ENCODE peak calls at places on chromosomes 13 and 19, in ten cellular contexts. H, P, I, O, N, S, D, W, U and E are unnamed samples.

GRCh38 chr19:35260694-35261304 is 8.0 kb upstream of the USF2 start:
- DNase-seq in H (no peak), P (no peak), I (no peak), O (peak), N (no peak), S (no peak), D (peak), W (no peak), U (no peak), E (no peak)

GRCh38 chr19:21130097-21130775 is 11.6 kb upstream of the ZNF431 start:
- DNase-seq in H (no peak), P (no peak), I (no peak), O (no peak), N (no peak), S (no peak), D (no peak), W (no peak), U (no peak), E (no peak)

GRCh38 chr13:107370036-107370785 is 802.3 kb upstream of the ARGLU1 start:
- DNase-seq in H (peak), P (no peak), I (no peak), O (no peak), N (no peak), S (no peak), D (no peak), W (peak), U (no peak), E (no peak)

GRCh38 chr19:2477141-2477710 is 1.3 kb downstream of the GADD45B start:
- DNase-seq in H (no peak), P (no peak), I (no peak), O (peak), N (no peak), S (peak), D (no peak), W (no peak), U (peak), E (no peak)

GRCh38 chr19:16936901-16937300 is 48.1 kb downstream of the F2RL3 start:
- DNase-seq in H (no peak), P (no peak), I (no peak), O (no peak), N (no peak), S (no peak), D (no peak), W (no peak), U (no peak), E (no peak)

GRCh38 chr19:1232652-1233360 is 5.0 kb downstream of the CBARP start:
- DNase-seq in H (no peak), P (no peak), I (no peak), O (peak), N (no peak), S (peak), D (no peak), W (no peak), U (no peak), E (no peak)

GRCh38 chr13:22091971-22092300 is 421.1 kb downstream of the FGF9 start:
- DNase-seq in H (no peak), P (no peak), I (no peak), O (no peak), N (no peak), S (no peak), D (no peak), W (no peak), U (no peak), E (no peak)

GRCh38 chr19:47573076-47574026 is at the start of gene ZNF541:
- DNase-seq in H (no peak), P (no peak), I (peak), O (peak), N (peak), S (no peak), D (peak), W (no peak), U (no peak), E (no peak)

GRCh38 chr19:12639901-12640613 is 26.5 kb downstream of the MAN2B1 start:
- DNase-seq in H (no peak), P (peak), I (peak), O (peak), N (peak), S (peak), D (peak), W (peak), U (peak), E (peak)

GRCh38 chr19:53536223-53536543 is 1.8 kb upstream of the ZNF331 start:
- DNase-seq in H (no peak), P (no peak), I (no peak), O (no peak), N (no peak), S (no peak), D (no peak), W (no peak), U (no peak), E (no peak)

GRCh38 chr19:5123646-5124045 is 154.7 kb downstream of the KDM4B start:
- DNase-seq in H (no peak), P (no peak), I (no peak), O (no peak), N (no peak), S (no peak), D (no peak), W (no peak), U (no peak), E (no peak)

GRCh38 chr13:69948016-69948415 is 159.6 kb upstream of the ATXN8OS start:
- DNase-seq in H (no peak), P (no peak), I (no peak), O (no peak), N (no peak), S (peak), D (no peak), W (no peak), U (no peak), E (peak)

GRCh38 chr13:22592515-22592914 is 588.3 kb upstream of the SGCG start:
- DNase-seq in H (no peak), P (no peak), I (no peak), O (no peak), N (no peak), S (no peak), D (no peak), W (no peak), U (no peak), E (no peak)

GRCh38 chr19:7978196-7978825 is 27.1 kb downstream of the ELAVL1 start:
- DNase-seq in H (no peak), P (no peak), I (no peak), O (peak), N (no peak), S (peak), D (no peak), W (no peak), U (no peak), E (no peak)

GRCh38 chr19:29945433-29945832 is 3.4 kb downstream of the URI1 start:
- DNase-seq in H (no peak), P (no peak), I (no peak), O (no peak), N (no peak), S (no peak), D (no peak), W (no peak), U (no peak), E (no peak)

GRCh38 chr19:40393894-40394815 is 4.2 kb upstream of the HIPK4 start:
- DNase-seq in H (no peak), P (no peak), I (no peak), O (no peak), N (no peak), S (no peak), D (no peak), W (no peak), U (no peak), E (no peak)

GRCh38 chr13:22108283-22108897 is 437.5 kb downstream of the FGF9 start:
- DNase-seq in H (no peak), P (no peak), I (no peak), O (no peak), N (no peak), S (no peak), D (no peak), W (no peak), U (no peak), E (no peak)

GRCh38 chr13:62556973-62557372 is 1141.3 kb upstream of the PCDH20 start:
- DNase-seq in H (no peak), P (no peak), I (no peak), O (no peak), N (no peak), S (no peak), D (no peak), W (no peak), U (no peak), E (no peak)

GRCh38 chr13:40520916-40521315 is 145.5 kb downstream of the FOXO1 start:
- DNase-seq in H (no peak), P (no peak), I (no peak), O (no peak), N (no peak), S (no peak), D (no peak), W (no peak), U (no peak), E (no peak)

GRCh38 chr19:19719798-19720197 is 13.1 kb downstream of the ZNF14 start:
- DNase-seq in H (no peak), P (no peak), I (no peak), O (no peak), N (no peak), S (no peak), D (no peak), W (no peak), U (no peak), E (no peak)

GRCh38 chr19:19185853-19186728 is 5.9 kb downstream of the BORCS8 start:
- DNase-seq in H (no peak), P (no peak), I (peak), O (no peak), N (no peak), S (peak), D (peak), W (no peak), U (peak), E (no peak)

GRCh38 chr19:28710278-28710677 is 502.7 kb downstream of the UQCRFS1 start:
- DNase-seq in H (no peak), P (peak), I (no peak), O (no peak), N (peak), S (peak), D (no peak), W (no peak), U (peak), E (peak)